ENCODE peak calls at places on chromosomes 4 and X, in six cellular contexts. S is type B pancreatic cell; F is Panc1; M is CD8-positive, alpha-beta T cell; G is A549; Z is gastrocnemius medialis. B is an unnamed sample.

GRCh38 chr4:40967550-40967949 is 217.8 kb downstream of the NSUN7 start:
- DNase-seq in S (no peak), F (no peak), M (no peak), G (no peak), Z (no peak), B (no peak)

GRCh38 chrX:98405376-98405775 is 1521.7 kb downstream of the RPA4 start:
- DNase-seq in S (no peak), F (no peak), M (no peak), G (no peak), Z (no peak), B (no peak)

GRCh38 chr4:15234585-15235126 is 193.2 kb upstream of the C1QTNF7 start:
- DNase-seq in S (no peak), F (no peak), M (no peak), G (no peak), Z (no peak), B (no peak)

GRCh38 chr4:26858035-26858918 is 2.4 kb upstream of the STIM2 start:
- DNase-seq in S (no peak), F (no peak), M (no peak), G (no peak), Z (no peak), B (no peak)

GRCh38 chr4:8316251-8316771 is 46.8 kb downstream of the HTRA3 start:
- DNase-seq in S (peak), F (no peak), M (no peak), G (no peak), Z (no peak), B (peak)

GRCh38 chrX:47187106-47187677 is 6.4 kb upstream of the UBA1 start:
- DNase-seq in S (no peak), F (no peak), M (no peak), G (no peak), Z (no peak), B (no peak)

GRCh38 chrX:107226766-107227165 is 20.4 kb downstream of the DNAAF6 start:
- DNase-seq in S (no peak), F (no peak), M (no peak), G (no peak), Z (no peak), B (no peak)

GRCh38 chrX:86579777-86580176 is 431.5 kb downstream of the DACH2 start:
- DNase-seq in S (no peak), F (no peak), M (no peak), G (no peak), Z (no peak), B (no peak)

GRCh38 chr4:78552398-78553396 is 1.1 kb downstream of the ANXA3 start:
- DNase-seq in S (no peak), F (no peak), M (no peak), G (peak), Z (no peak), B (no peak)

GRCh38 chrX:147183161-147183560 is 368.6 kb upstream of the CXorf51A start:
- DNase-seq in S (no peak), F (no peak), M (no peak), G (no peak), Z (no peak), B (no peak)

GRCh38 chrX:9131066-9131465 is 97.1 kb upstream of the FAM9B start:
- DNase-seq in S (no peak), F (no peak), M (no peak), G (no peak), Z (no peak), B (no peak)

GRCh38 chr4:8922481-8922880 is 50.8 kb upstream of the HMX1 start:
- DNase-seq in S (no peak), F (no peak), M (peak), G (no peak), Z (no peak), B (no peak)

GRCh38 chr4:128811571-128812359 is 2.3 kb downstream of the JADE1 start:
- DNase-seq in S (peak), F (no peak), M (peak), G (peak), Z (peak), B (peak)

GRCh38 chr4:7083597-7084563 is 16.0 kb upstream of the GRPEL1 start:
- DNase-seq in S (no peak), F (no peak), M (no peak), G (no peak), Z (no peak), B (no peak)

GRCh38 chr4:174869334-174869733 is 40.3 kb upstream of the GLRA3 start:
- DNase-seq in S (no peak), F (no peak), M (no peak), G (no peak), Z (no peak), B (no peak)

GRCh38 chr4:2300431-2300861 is 38.5 kb upstream of the MXD4 start:
- DNase-seq in S (peak), F (no peak), M (no peak), G (no peak), Z (no peak), B (no peak)

GRCh38 chr4:141081921-141082381 is 51.3 kb downstream of the RNF150 start:
- DNase-seq in S (no peak), F (no peak), M (no peak), G (no peak), Z (no peak), B (no peak)

GRCh38 chr4:6364581-6364980 is 94.9 kb downstream of the WFS1 start:
- DNase-seq in S (no peak), F (no peak), M (no peak), G (no peak), Z (no peak), B (no peak)

GRCh38 chr4:100430441-100430840 is 87.4 kb downstream of the EMCN start:
- DNase-seq in S (no peak), F (no peak), M (no peak), G (no peak), Z (no peak), B (no peak)

GRCh38 chr4:87144346-87144745 is 76.1 kb downstream of the KLHL8 start:
- DNase-seq in S (no peak), F (no peak), M (no peak), G (no peak), Z (no peak), B (no peak)

GRCh38 chr4:69054578-69055200 is 41.6 kb upstream of the UGT2B7 start:
- DNase-seq in S (no peak), F (peak), M (no peak), G (no peak), Z (no peak), B (no peak)

GRCh38 chr4:70816894-70817293 is 22.8 kb downstream of the GRSF1 start:
- DNase-seq in S (no peak), F (no peak), M (no peak), G (no peak), Z (no peak), B (no peak)

GRCh38 chrX:28586291-28586690 is 955 bp upstream of the IL1RAPL1 start:
- DNase-seq in S (no peak), F (no peak), M (no peak), G (no peak), Z (no peak), B (no peak)

GRCh38 chr4:142201041-142201440 is 564.7 kb downstream of the IL15 start:
- DNase-seq in S (no peak), F (no peak), M (no peak), G (no peak), Z (no peak), B (no peak)

GRCh38 chr4:84821064-84821463 is 145.4 kb downstream of the WDFY3 start:
- DNase-seq in S (no peak), F (no peak), M (no peak), G (no peak), Z (no peak), B (no peak)

GRCh38 chr4:95129708-95130343 is 372.1 kb downstream of the BMPR1B start:
- DNase-seq in S (no peak), F (peak), M (no peak), G (peak), Z (peak), B (no peak)

GRCh38 chr4:5517372-5517771 is 191.0 kb downstream of the EVC2 start:
- DNase-seq in S (no peak), F (no peak), M (no peak), G (no peak), Z (no peak), B (no peak)

GRCh38 chrX:20545538-20545937 is 278.8 kb upstream of the RPS6KA3 start:
- DNase-seq in S (no peak), F (no peak), M (no peak), G (no peak), Z (no peak), B (no peak)

B was measured in CD4-positive, alpha-beta T cell.